ENCODE peak calls at places on chromosome 18, in seven cellular contexts. M is left cardiac atrium; G is GM13977; K is T-helper 2 cell; B is kidney tubule cell; S is right cardiac atrium; O is activated naive CD8-positive, alpha-beta T cell treated with anti-CD3 and anti-CD28 coated beads, Interleukin-2, amount 50 U/mL, for 24 hours. Z is an unnamed sample.

GRCh38 chr18:57131782-57132181 is 15.1 kb upstream of the BOD1L2 start:
- DNase-seq in K (no peak), M (no peak), G (no peak), S (no peak), O (no peak), B (no peak), Z (no peak)

GRCh38 chr18:34932792-34933466 is 108.3 kb upstream of the MAPRE2 start:
- DNase-seq in B (no peak), O (no peak), M (no peak), G (no peak), S (no peak), K (no peak), Z (no peak)

GRCh38 chr18:56172527-56172926 is 465.9 kb downstream of the TXNL1 start:
- DNase-seq in M (no peak), G (no peak), O (no peak), S (no peak), B (no peak), K (no peak), Z (no peak)

GRCh38 chr18:40058811-40059570 is 1896.0 kb upstream of the PIK3C3 start:
- DNase-seq in O (no peak), S (no peak), B (no peak), M (no peak), G (no peak), K (no peak), Z (no peak)

GRCh38 chr18:24544141-24544498 is 83.7 kb downstream of the HRH4 start:
- DNase-seq in M (no peak), B (peak; percentile 47), G (peak; percentile 18), O (no peak), K (no peak), S (no peak), Z (no peak)

GRCh38 chr18:30486856-30487255 is 555.7 kb downstream of the DSC3 start:
- DNase-seq in M (no peak), S (no peak), O (no peak), G (no peak), B (peak; percentile 3), K (no peak), Z (no peak)

GRCh38 chr18:76955529-76956170 is 133.3 kb downstream of the ZNF236 start:
- DNase-seq in G (no peak), S (peak; percentile 46), M (no peak), K (no peak), O (no peak), B (peak; percentile 57), Z (no peak)

GRCh38 chr18:74546751-74547530 is 12.6 kb downstream of the CNDP1 start:
- DNase-seq in K (no peak), O (no peak), M (peak; percentile 63), S (no peak), G (no peak), B (peak; percentile 60), Z (no peak)

GRCh38 chr18:2173464-2173863 is 397.8 kb downstream of the METTL4 start:
- DNase-seq in O (no peak), M (peak; percentile 65), B (peak; percentile 70), K (no peak), S (no peak), G (no peak), Z (no peak)

GRCh38 chr18:79857082-79857661 is 59.4 kb downstream of the KCNG2 start:
- DNase-seq in B (no peak), K (no peak), O (no peak), M (no peak), G (no peak), S (no peak), Z (no peak)

GRCh38 chr18:75211002-75211621 is 515 bp downstream of the TSHZ1 start:
- DNase-seq in B (peak; percentile 34), M (no peak), O (peak; percentile 34), G (peak; percentile 64), S (peak; percentile 67), K (no peak), Z (no peak)

GRCh38 chr18:11794195-11794594 is 57.0 kb upstream of the CHMP1B start:
- DNase-seq in B (no peak), O (no peak), S (no peak), K (no peak), M (no peak), G (no peak), Z (no peak)

GRCh38 chr18:46917808-46918600 is 602 bp downstream of the KATNAL2 start:
- DNase-seq in B (no peak), G (peak; percentile 63), K (no peak), O (peak; percentile 16), S (peak; percentile 60), M (peak; percentile 36), Z (peak; percentile 22)

GRCh38 chr18:2680216-2680792 is 24.8 kb downstream of the SMCHD1 start:
- DNase-seq in K (no peak), O (no peak), G (no peak), S (no peak), M (no peak), B (peak; percentile 17), Z (no peak)

GRCh38 chr18:49168970-49169619 is 218.3 kb upstream of the SMAD7 start:
- DNase-seq in M (no peak), K (no peak), S (no peak), B (peak; percentile 75), G (peak; percentile 6), O (no peak), Z (no peak)

GRCh38 chr18:41624461-41624860 is 330.6 kb upstream of the PIK3C3 start:
- DNase-seq in O (no peak), M (no peak), G (no peak), S (no peak), K (no peak), B (peak; percentile 53), Z (no peak)

GRCh38 chr18:34224423-34225217 is at the start of gene NOL4:
- DNase-seq in G (peak; percentile 23), B (peak; percentile 83), M (peak; percentile 33), S (peak; percentile 61), O (no peak), K (no peak), Z (no peak)

Z was measured in ovary.